ENCODE peak calls at places on chromosomes 12 and 14, in five cellular contexts. One of them, this sample, is unnamed.
A peak's percentile ranks its signal among the peaks of the same experiment; 100 is the strongest.

GRCh38 chr12:49697808-49698207 is 9.4 kb downstream of the FMNL3 start:
- DNase-seq in posterior vena cava: no peak
- DNase-seq in WTC11: no peak
- DNase-seq in Peyer's patch: no peak
- DNase-seq in foreskin fibroblast: no peak
- DNase-seq in this sample: no peak

GRCh38 chr12:46487567-46488131 is 115.1 kb upstream of the SLC38A2 start:
- DNase-seq in posterior vena cava: no peak
- DNase-seq in WTC11: no peak
- DNase-seq in Peyer's patch: no peak
- DNase-seq in foreskin fibroblast: no peak
- DNase-seq in this sample: no peak

GRCh38 chr14:26917086-26917485 is 319.3 kb upstream of the NOVA1 start:
- DNase-seq in posterior vena cava: no peak
- DNase-seq in WTC11: no peak
- DNase-seq in Peyer's patch: no peak
- DNase-seq in foreskin fibroblast: peak; percentile 56
- DNase-seq in this sample: peak; percentile 95

GRCh38 chr12:53057816-53058500 is 8.1 kb downstream of the TNS2 start:
- DNase-seq in posterior vena cava: peak; percentile 83
- DNase-seq in WTC11: no peak
- DNase-seq in Peyer's patch: peak; percentile 43
- DNase-seq in foreskin fibroblast: peak; percentile 8
- DNase-seq in this sample: no peak

GRCh38 chr12:62785941-62786559 is 148.9 kb downstream of the PPM1H start:
- DNase-seq in posterior vena cava: no peak
- DNase-seq in WTC11: no peak
- DNase-seq in Peyer's patch: no peak
- DNase-seq in foreskin fibroblast: peak; percentile 95
- DNase-seq in this sample: peak; percentile 96

GRCh38 chr12:79397609-79398008 is 293.2 kb downstream of the PAWR start:
- DNase-seq in posterior vena cava: no peak
- DNase-seq in WTC11: no peak
- DNase-seq in Peyer's patch: no peak
- DNase-seq in foreskin fibroblast: no peak
- DNase-seq in this sample: no peak

GRCh38 chr14:81931828-81932227 is 398.2 kb upstream of the SEL1L start:
- DNase-seq in posterior vena cava: no peak
- DNase-seq in WTC11: no peak
- DNase-seq in Peyer's patch: no peak
- DNase-seq in foreskin fibroblast: no peak
- DNase-seq in this sample: no peak

GRCh38 chr14:56036353-56036752 is 81.9 kb upstream of the PELI2 start:
- DNase-seq in posterior vena cava: no peak
- DNase-seq in WTC11: peak; percentile 14
- DNase-seq in Peyer's patch: no peak
- DNase-seq in foreskin fibroblast: peak; percentile 31
- DNase-seq in this sample: no peak

GRCh38 chr12:111488798-111489197 is 83.1 kb downstream of the SH2B3 start:
- DNase-seq in posterior vena cava: no peak
- DNase-seq in WTC11: no peak
- DNase-seq in Peyer's patch: no peak
- DNase-seq in foreskin fibroblast: no peak
- DNase-seq in this sample: no peak

GRCh38 chr12:114669501-114670256 is 14.3 kb downstream of the TBX3 start:
- DNase-seq in posterior vena cava: no peak
- DNase-seq in WTC11: no peak
- DNase-seq in Peyer's patch: no peak
- DNase-seq in foreskin fibroblast: peak; percentile 95
- DNase-seq in this sample: peak; percentile 58

GRCh38 chr12:31206038-31206670 is 119.8 kb downstream of the SINHCAF start:
- DNase-seq in posterior vena cava: no peak
- DNase-seq in WTC11: no peak
- DNase-seq in Peyer's patch: no peak
- DNase-seq in foreskin fibroblast: peak; percentile 79
- DNase-seq in this sample: peak; percentile 74

GRCh38 chr12:101599771-101600486 is 5.2 kb downstream of the MYBPC1 start:
- DNase-seq in posterior vena cava: no peak
- DNase-seq in WTC11: no peak
- DNase-seq in Peyer's patch: no peak
- DNase-seq in foreskin fibroblast: no peak
- DNase-seq in this sample: no peak

GRCh38 chr12:6061661-6062060 is 62.8 kb downstream of the VWF start:
- DNase-seq in posterior vena cava: no peak
- DNase-seq in WTC11: no peak
- DNase-seq in Peyer's patch: no peak
- DNase-seq in foreskin fibroblast: peak; percentile 80
- DNase-seq in this sample: peak; percentile 60

GRCh38 chr14:100142073-100143040 is 17.1 kb downstream of the DEGS2 start:
- DNase-seq in posterior vena cava: no peak
- DNase-seq in WTC11: no peak
- DNase-seq in Peyer's patch: peak; percentile 80
- DNase-seq in foreskin fibroblast: no peak
- DNase-seq in this sample: no peak

GRCh38 chr12:93895096-93895460 is 217.9 kb downstream of the CRADD start:
- DNase-seq in posterior vena cava: no peak
- DNase-seq in WTC11: no peak
- DNase-seq in Peyer's patch: no peak
- DNase-seq in foreskin fibroblast: peak; percentile 47
- DNase-seq in this sample: peak; percentile 57

GRCh38 chr12:68790081-68790951 is 17.7 kb upstream of the MDM2 start:
- DNase-seq in posterior vena cava: no peak
- DNase-seq in WTC11: no peak
- DNase-seq in Peyer's patch: no peak
- DNase-seq in foreskin fibroblast: no peak
- DNase-seq in this sample: peak; percentile 46

GRCh38 chr12:115953031-115953430 is 324.5 kb downstream of the MED13L start:
- DNase-seq in posterior vena cava: no peak
- DNase-seq in WTC11: no peak
- DNase-seq in Peyer's patch: no peak
- DNase-seq in foreskin fibroblast: no peak
- DNase-seq in this sample: no peak

GRCh38 chr12:131041216-131041967 is 87.7 kb downstream of the ADGRD1 start:
- DNase-seq in posterior vena cava: peak; percentile 72
- DNase-seq in WTC11: no peak
- DNase-seq in Peyer's patch: no peak
- DNase-seq in foreskin fibroblast: no peak
- DNase-seq in this sample: no peak

GRCh38 chr12:12436831-12437345 is 80.0 kb downstream of the BORCS5 start:
- DNase-seq in posterior vena cava: no peak
- DNase-seq in WTC11: no peak
- DNase-seq in Peyer's patch: no peak
- DNase-seq in foreskin fibroblast: peak; percentile 20
- DNase-seq in this sample: peak; percentile 68

GRCh38 chr12:52914722-52915121 is 9.8 kb upstream of the KRT8 start:
- DNase-seq in posterior vena cava: no peak
- DNase-seq in WTC11: no peak
- DNase-seq in Peyer's patch: no peak
- DNase-seq in foreskin fibroblast: no peak
- DNase-seq in this sample: no peak

GRCh38 chr14:77003960-77004710 is 24.4 kb downstream of the IRF2BPL start:
- DNase-seq in posterior vena cava: no peak
- DNase-seq in WTC11: no peak
- DNase-seq in Peyer's patch: no peak
- DNase-seq in foreskin fibroblast: peak; percentile 64
- DNase-seq in this sample: peak; percentile 31

GRCh38 chr14:102999227-102999895 is 58.0 kb downstream of the CDC42BPB start:
- DNase-seq in posterior vena cava: no peak
- DNase-seq in WTC11: no peak
- DNase-seq in Peyer's patch: no peak
- DNase-seq in foreskin fibroblast: peak; percentile 26
- DNase-seq in this sample: peak; percentile 68

GRCh38 chr12:117874842-117875434 is 93.9 kb downstream of the KSR2 start:
- DNase-seq in posterior vena cava: peak; percentile 88
- DNase-seq in WTC11: peak; percentile 88
- DNase-seq in Peyer's patch: peak; percentile 78
- DNase-seq in foreskin fibroblast: peak; percentile 76
- DNase-seq in this sample: peak; percentile 57

GRCh38 chr14:23750357-23750756 is 114.2 kb downstream of the DHRS2 start:
- DNase-seq in posterior vena cava: no peak
- DNase-seq in WTC11: no peak
- DNase-seq in Peyer's patch: no peak
- DNase-seq in foreskin fibroblast: no peak
- DNase-seq in this sample: no peak

GRCh38 chr12:80752464-80752863 is 35.8 kb downstream of the MYF5 start:
- DNase-seq in posterior vena cava: no peak
- DNase-seq in WTC11: no peak
- DNase-seq in Peyer's patch: no peak
- DNase-seq in foreskin fibroblast: peak; percentile 33
- DNase-seq in this sample: peak; percentile 14

GRCh38 chr12:110382683-110383082 is 20.8 kb downstream of the ANAPC7 start:
- DNase-seq in posterior vena cava: peak; percentile 5
- DNase-seq in WTC11: no peak
- DNase-seq in Peyer's patch: no peak
- DNase-seq in foreskin fibroblast: no peak
- DNase-seq in this sample: no peak

This sample was measured in fibroblast of mammary gland.